ENCODE peak calls at places on chromosomes 12 and 14, in nine cellular contexts. E is mammary epithelial cell; G is activated T-cell treated with anti-CD3 and anti-CD28 coated beads, Interleukin-2, amount 50 U/mL, for 1 hour; D is iPS-NIHi11; N is RWPE2; S is iris pigment epithelial cell; Z is substantia nigra; F is activated CD4-positive, alpha-beta T cell treated with anti-CD3 and anti-CD28 coated beads, Interleukin-2, amount 10 ng/mL, durations not matched to agents 7 days and 5 days; O is A549. P is an unnamed sample.

GRCh38 chr14:36316131-36316530 is 4.3 kb downstream of the MBIP start:
- DNase-seq in O (no peak), F (no peak), G (no peak), N (no peak), S (no peak), Z (no peak), D (no peak), E (peak), P (no peak)

GRCh38 chr12:118841588-118841987 is 139.8 kb upstream of the SRRM4 start:
- DNase-seq in O (no peak), G (no peak), S (no peak), E (no peak), Z (no peak), D (no peak), F (no peak), N (no peak), P (peak)

GRCh38 chr14:100106260-100106659 is 41.0 kb downstream of the EVL start:
- DNase-seq in E (no peak), N (peak), D (no peak), F (peak), Z (no peak), G (peak), O (no peak), S (no peak), P (no peak)

GRCh38 chr12:62291888-62292760 is 31.9 kb downstream of the USP15 start:
- DNase-seq in E (peak), Z (no peak), F (no peak), O (peak), D (no peak), N (no peak), G (no peak), S (peak), P (no peak)

GRCh38 chr12:106147956-106148355 is 9.2 kb upstream of the NUAK1 start:
- DNase-seq in F (no peak), D (no peak), N (no peak), G (no peak), E (no peak), O (no peak), S (no peak), Z (peak), P (no peak)

GRCh38 chr14:104106471-104106991 is 21.0 kb downstream of the ASPG start:
- DNase-seq in O (no peak), N (no peak), Z (no peak), S (no peak), D (no peak), F (no peak), G (no peak), E (no peak), P (no peak)

GRCh38 chr12:130787445-130788410 is 51.3 kb downstream of the STX2 start:
- DNase-seq in N (no peak), F (no peak), G (no peak), E (no peak), O (no peak), D (peak), Z (no peak), S (peak), P (no peak)

GRCh38 chr12:67920432-67920831 is 68.8 kb upstream of the IFNG-AS1 start:
- DNase-seq in S (no peak), O (no peak), F (no peak), E (peak), Z (no peak), N (no peak), G (no peak), D (no peak), P (no peak)

GRCh38 chr12:2229661-2230539 is 177.1 kb downstream of the CACNA1C start:
- DNase-seq in Z (no peak), D (peak), E (no peak), O (no peak), N (no peak), F (no peak), S (no peak), G (no peak), P (peak)

P was measured in left kidney.